ENCODE peak calls at places on chromosomes 2 and 18, in eight cellular contexts. Z is AG04450, A is pancreas, E is spleen, D is ascending aorta, J is tibial artery, N is ovary, R is IMR-90. O is an unnamed sample.

GRCh38 chr2:172562298-172562697 is 6.4 kb downstream of the PDK1 start:
- DNase-seq in J (no peak), N (no peak), D (no peak), R (no peak), E (no peak), A (no peak), Z (no peak), O (no peak)

GRCh38 chr2:112542974-112543760 is 902 bp downstream of the POLR1B start:
- DNase-seq in E (no peak), D (no peak), J (no peak), Z (no peak), R (peak), A (no peak), N (no peak), O (no peak)

GRCh38 chr2:43075054-43075593 is 151.3 kb downstream of the ZFP36L2 start:
- DNase-seq in E (peak), J (peak), R (peak), A (no peak), D (peak), Z (peak), N (peak), O (peak)

GRCh38 chr2:42060718-42061619 is 13.1 kb downstream of the PKDCC start:
- DNase-seq in A (no peak), J (peak), D (no peak), E (peak), N (peak), Z (no peak), R (peak), O (peak)

GRCh38 chr2:138713069-138713496 is 67.1 kb downstream of the NXPH2 start:
- DNase-seq in J (no peak), A (no peak), R (no peak), D (no peak), Z (no peak), N (no peak), E (no peak), O (no peak)

GRCh38 chr2:223613017-223613950 is 11.1 kb upstream of the SCG2 start:
- DNase-seq in Z (peak), J (peak), N (peak), E (no peak), A (peak), D (peak), R (peak), O (peak)

GRCh38 chr2:127046579-127046978 is 60.4 kb downstream of the BIN1 start:
- DNase-seq in N (no peak), A (no peak), D (no peak), E (no peak), Z (no peak), J (no peak), R (no peak), O (peak)

GRCh38 chr2:64274399-64275173 is 130.4 kb upstream of the PELI1 start:
- DNase-seq in D (no peak), A (no peak), E (no peak), Z (no peak), N (no peak), R (no peak), J (no peak), O (no peak)

GRCh38 chr2:144780983-144781382 is 261.1 kb upstream of the ZEB2 start:
- DNase-seq in J (no peak), R (no peak), Z (no peak), A (no peak), E (no peak), D (no peak), N (no peak), O (no peak)

GRCh38 chr2:119702918-119703401 is 24.0 kb downstream of the TMEM177 start:
- DNase-seq in N (peak), A (peak), D (no peak), J (no peak), E (peak), Z (no peak), R (peak), O (peak)

GRCh38 chr2:184692137-184692734 is 93.9 kb downstream of the ZNF804A start:
- DNase-seq in D (no peak), A (no peak), Z (no peak), R (no peak), J (no peak), E (no peak), N (no peak), O (no peak)

GRCh38 chr2:237895544-237896506 is 36.4 kb downstream of the RAMP1 start:
- DNase-seq in R (no peak), N (no peak), A (peak), J (peak), E (peak), D (peak), Z (no peak), O (peak)

GRCh38 chr2:168604252-168604651 is 148.2 kb downstream of the CERS6 start:
- DNase-seq in Z (no peak), R (no peak), A (no peak), N (no peak), J (no peak), D (no peak), E (no peak), O (no peak)

GRCh38 chr2:86225581-86225980 is 26.3 kb downstream of the MRPL35 start:
- DNase-seq in N (no peak), D (peak), E (peak), R (no peak), J (peak), A (no peak), Z (no peak), O (peak)

GRCh38 chr2:189222440-189222839 is 42.9 kb upstream of the COL5A2 start:
- DNase-seq in J (peak), N (no peak), A (peak), Z (no peak), R (no peak), D (no peak), E (no peak), O (peak)

GRCh38 chr2:10926191-10926830 is 14.6 kb downstream of the KCNF1 start:
- DNase-seq in N (no peak), D (no peak), Z (no peak), J (no peak), A (no peak), R (no peak), E (peak), O (peak)

GRCh38 chr18:32287249-32287648 is 97.4 kb downstream of the MEP1B start:
- DNase-seq in D (peak), R (no peak), Z (no peak), A (peak), J (peak), E (no peak), N (no peak), O (no peak)
- H3K4me3 ChIP-seq in D (peak), R (no peak), Z (no peak), A (no peak), J (peak), E (no peak), N (no peak), O (no peak)

GRCh38 chr18:12742453-12742852 is 39.6 kb downstream of the PSMG2 start:
- DNase-seq in R (peak), J (no peak), N (no peak), A (no peak), D (no peak), E (no peak), Z (peak), O (no peak)
- H3K4me3 ChIP-seq in R (no peak), J (no peak), N (no peak), A (no peak), D (no peak), E (no peak), Z (no peak), O (no peak)

GRCh38 chr2:159091381-159091780 is 122.9 kb downstream of the TANC1 start:
- DNase-seq in R (peak), N (no peak), D (no peak), J (no peak), A (no peak), Z (no peak), E (no peak), O (no peak)
- H3K4me3 ChIP-seq in R (no peak), N (no peak), D (peak), J (no peak), A (no peak), Z (no peak), E (no peak), O (no peak)

GRCh38 chr2:176130917-176131616 is 1.6 kb downstream of the HOXD8 start:
- DNase-seq in R (no peak), D (no peak), E (no peak), Z (no peak), A (no peak), N (no peak), J (no peak), O (peak)
- H3K4me3 ChIP-seq in R (no peak), D (peak), E (peak), Z (no peak), A (peak), N (peak), J (peak), O (peak)

GRCh38 chr2:240522406-240522805 is 35.4 kb downstream of the ANKMY1 start:
- DNase-seq in D (no peak), R (no peak), Z (no peak), A (peak), N (no peak), J (no peak), E (peak), O (no peak)
- H3K4me3 ChIP-seq in D (no peak), R (no peak), Z (no peak), A (no peak), N (no peak), J (no peak), E (no peak), O (no peak)

GRCh38 chr2:27069961-27070618 is 1.4 kb downstream of the OST4 start:
- DNase-seq in J (no peak), R (no peak), A (no peak), Z (no peak), N (no peak), E (peak), D (no peak), O (peak)
- H3K4me3 ChIP-seq in J (peak), R (peak), A (peak), Z (peak), N (no peak), E (peak), D (peak), O (peak)

GRCh38 chr2:190535586-190535985 is 1.1 kb upstream of the NEMP2 start:
- DNase-seq in A (no peak), R (no peak), D (no peak), E (no peak), J (no peak), Z (no peak), N (no peak), O (no peak)
- H3K4me3 ChIP-seq in A (peak), R (no peak), D (peak), E (peak), J (peak), Z (peak), N (no peak), O (peak)

GRCh38 chr2:1741851-1742250 is 2.5 kb downstream of the PXDN start:
- DNase-seq in J (no peak), D (no peak), E (peak), R (no peak), N (no peak), Z (no peak), A (no peak), O (peak)

GRCh38 chr2:1742680-1743395 is 1.5 kb downstream of the PXDN start:
- DNase-seq in Z (no peak), J (peak), E (peak), R (peak), D (peak), N (peak), A (no peak), O (peak)

GRCh38 chr2:1743396-1744150 is 742 bp downstream of the PXDN start:
- DNase-seq in A (peak), N (peak), D (no peak), R (peak), E (peak), Z (no peak), J (no peak), O (peak)

GRCh38 chr2:1740714-1741584 is 3.4 kb downstream of the PXDN start:
- DNase-seq in D (no peak), R (no peak), Z (no peak), J (no peak), N (no peak), E (no peak), A (no peak), O (peak)

DNA sequence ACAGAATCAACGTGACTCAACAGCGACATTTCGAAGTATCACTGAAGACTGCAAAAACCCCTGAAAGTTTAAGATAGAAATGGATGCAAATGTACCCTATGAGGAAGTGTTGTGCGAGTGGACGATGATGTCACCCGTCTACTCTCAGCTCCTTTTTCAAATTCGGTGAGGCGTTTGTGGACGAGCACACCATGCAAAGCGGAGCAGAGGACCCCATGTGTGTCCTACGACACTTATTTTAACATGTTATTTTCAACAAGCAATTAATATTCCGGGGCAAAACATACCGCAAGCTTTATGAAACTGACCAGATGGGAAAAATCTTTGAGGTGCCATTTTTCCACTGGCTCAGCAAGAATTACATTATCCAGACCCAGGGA is 2.0 kb downstream of the PXDN start:
- DNase-seq in Z (no peak), J (no peak), D (no peak), A (no peak), E (no peak), N (no peak), R (peak), O (peak)
- H3K4me3 ChIP-seq in Z (peak), J (peak), D (peak), A (peak), E (peak), N (peak), R (peak), O (peak)

GRCh38 chr2:227479865-227480475 is 8.0 kb downstream of the AGFG1 start:
- DNase-seq in J (no peak), E (no peak), A (no peak), R (peak), N (no peak), Z (no peak), D (no peak), O (no peak)
- H3K4me3 ChIP-seq in J (no peak), E (no peak), A (no peak), R (no peak), N (no peak), Z (no peak), D (no peak), O (no peak)

O was measured in sigmoid colon.